ENCODE peak calls at places on chromosomes 13 and 19, in seven cellular contexts. One of them, this sample, is unnamed.

GRCh38 chr13:43953370-43953769 is 73.7 kb downstream of the LACC1 start:
- DNase-seq in MCF 10A: peak
- DNase-seq in endothelial cell: no peak
- DNase-seq in activated CD4-positive, alpha-beta T cell treated with anti-CD3 and anti-CD28 coated beads, Interleukin-2, amount 10 ng/mL, durations not matched to agents 24 days and 14 days: no peak
- DNase-seq in fibroblast of lung: no peak
- DNase-seq in left colon: no peak
- DNase-seq in GM23248: no peak
- DNase-seq in this sample: no peak

GRCh38 chr19:52935434-52935833 is 12.2 kb upstream of the ZNF888 start:
- DNase-seq in endothelial cell: no peak
- DNase-seq in fibroblast of lung: peak
- DNase-seq in activated CD4-positive, alpha-beta T cell treated with anti-CD3 and anti-CD28 coated beads, Interleukin-2, amount 10 ng/mL, durations not matched to agents 24 days and 14 days: no peak
- DNase-seq in MCF 10A: no peak
- DNase-seq in left colon: peak
- DNase-seq in GM23248: no peak
- DNase-seq in this sample: no peak

GRCh38 chr19:42028304-42029216 is 34.5 kb upstream of the ATP1A3 start:
- DNase-seq in activated CD4-positive, alpha-beta T cell treated with anti-CD3 and anti-CD28 coated beads, Interleukin-2, amount 10 ng/mL, durations not matched to agents 24 days and 14 days: peak
- DNase-seq in left colon: no peak
- DNase-seq in endothelial cell: peak
- DNase-seq in GM23248: no peak
- DNase-seq in MCF 10A: peak
- DNase-seq in fibroblast of lung: no peak
- DNase-seq in this sample: no peak

GRCh38 chr13:43432948-43433347 is 353.8 kb downstream of the ENOX1 start:
- DNase-seq in endothelial cell: no peak
- DNase-seq in activated CD4-positive, alpha-beta T cell treated with anti-CD3 and anti-CD28 coated beads, Interleukin-2, amount 10 ng/mL, durations not matched to agents 24 days and 14 days: no peak
- DNase-seq in left colon: no peak
- DNase-seq in MCF 10A: no peak
- DNase-seq in GM23248: no peak
- DNase-seq in fibroblast of lung: peak
- DNase-seq in this sample: no peak

GRCh38 chr19:18424890-18425514 is 5.8 kb downstream of the SSBP4 start:
- DNase-seq in activated CD4-positive, alpha-beta T cell treated with anti-CD3 and anti-CD28 coated beads, Interleukin-2, amount 10 ng/mL, durations not matched to agents 24 days and 14 days: no peak
- DNase-seq in endothelial cell: no peak
- DNase-seq in GM23248: no peak
- DNase-seq in fibroblast of lung: no peak
- DNase-seq in MCF 10A: no peak
- DNase-seq in left colon: no peak
- DNase-seq in this sample: no peak

GRCh38 chr19:50679177-50680125 is 30.2 kb downstream of the C19orf81 start:
- DNase-seq in fibroblast of lung: peak
- DNase-seq in left colon: peak
- DNase-seq in activated CD4-positive, alpha-beta T cell treated with anti-CD3 and anti-CD28 coated beads, Interleukin-2, amount 10 ng/mL, durations not matched to agents 24 days and 14 days: peak
- DNase-seq in GM23248: peak
- DNase-seq in endothelial cell: peak
- DNase-seq in MCF 10A: peak
- DNase-seq in this sample: peak

GRCh38 chr13:62960723-62961122 is 1545.1 kb upstream of the PCDH20 start:
- DNase-seq in activated CD4-positive, alpha-beta T cell treated with anti-CD3 and anti-CD28 coated beads, Interleukin-2, amount 10 ng/mL, durations not matched to agents 24 days and 14 days: no peak
- DNase-seq in GM23248: no peak
- DNase-seq in left colon: no peak
- DNase-seq in endothelial cell: no peak
- DNase-seq in MCF 10A: no peak
- DNase-seq in fibroblast of lung: no peak
- DNase-seq in this sample: no peak

GRCh38 chr13:46666727-46667456 is 113.9 kb downstream of the LRCH1 start:
- DNase-seq in GM23248: no peak
- DNase-seq in left colon: no peak
- DNase-seq in MCF 10A: no peak
- DNase-seq in activated CD4-positive, alpha-beta T cell treated with anti-CD3 and anti-CD28 coated beads, Interleukin-2, amount 10 ng/mL, durations not matched to agents 24 days and 14 days: no peak
- DNase-seq in endothelial cell: peak
- DNase-seq in fibroblast of lung: no peak
- DNase-seq in this sample: no peak

GRCh38 chr13:45728759-45729158 is 26.6 kb downstream of the CBY2 start:
- DNase-seq in activated CD4-positive, alpha-beta T cell treated with anti-CD3 and anti-CD28 coated beads, Interleukin-2, amount 10 ng/mL, durations not matched to agents 24 days and 14 days: no peak
- DNase-seq in endothelial cell: peak
- DNase-seq in GM23248: peak
- DNase-seq in left colon: no peak
- DNase-seq in MCF 10A: peak
- DNase-seq in fibroblast of lung: no peak
- DNase-seq in this sample: no peak

GRCh38 chr13:68358218-68358817 is 1128.2 kb upstream of the PCDH9 start:
- DNase-seq in MCF 10A: peak
- DNase-seq in fibroblast of lung: no peak
- DNase-seq in left colon: no peak
- DNase-seq in activated CD4-positive, alpha-beta T cell treated with anti-CD3 and anti-CD28 coated beads, Interleukin-2, amount 10 ng/mL, durations not matched to agents 24 days and 14 days: no peak
- DNase-seq in endothelial cell: no peak
- DNase-seq in GM23248: no peak
- DNase-seq in this sample: no peak

This sample was measured in mucosa of descending colon.